ENCODE peak calls at places on chromosomes 16 and 17, in nine cellular contexts. L is RKO; K is stimulated activated CD4-positive, alpha-beta T cell treated with anti-CD3 and anti-CD28 coated beads, Interleukin-15, amount 100 ng/mL, for 1 hour; A is aorta; Q is activated CD8-positive, alpha-beta T cell treated with anti-CD3 and anti-CD28 coated beads for 36 hours; I is fibroblast of pulmonary artery; D is stomach; W is PC-9; V is substantia nigra. N is an unnamed sample.

GRCh38 chr17:80053102-80053501 is 16.7 kb downstream of the CCDC40 start:
- DNase-seq in L (no peak), K (no peak), A (no peak), Q (no peak), I (no peak), D (no peak), W (no peak), V (no peak), N (no peak)

GRCh38 chr17:1792495-1793446 is 30.9 kb downstream of the SERPINF1 start:
- DNase-seq in L (no peak), K (no peak), A (peak; percentile 61), Q (no peak), I (no peak), D (no peak), W (no peak), V (no peak), N (no peak)

GRCh38 chr17:5122586-5123342 is 6.9 kb downstream of the USP6 start:
- DNase-seq in L (no peak), K (no peak), A (peak; percentile 79), Q (peak; percentile 25), I (peak; percentile 4), D (peak; percentile 24), W (no peak), V (no peak), N (peak; percentile 57)

GRCh38 chr17:43524945-43525575 is 21.1 kb downstream of the ETV4 start:
- DNase-seq in L (no peak), K (no peak), A (peak; percentile 23), Q (no peak), I (peak; percentile 47), D (no peak), W (no peak), V (no peak), N (no peak)

GRCh38 chr16:31052131-31052530 is 18.8 kb downstream of the STX4 start:
- DNase-seq in L (peak; percentile 96), K (no peak), A (no peak), Q (peak; percentile 33), I (peak; percentile 79), D (no peak), W (peak; percentile 93), V (no peak), N (no peak)

GRCh38 chr17:78133971-78134898 is 3.7 kb downstream of the TMC8 start:
- DNase-seq in L (peak; percentile 37), K (peak; percentile 67), A (peak; percentile 76), Q (peak; percentile 88), I (peak; percentile 36), D (peak; percentile 76), W (no peak), V (no peak), N (no peak)

GRCh38 chr16:21634216-21634615 is 18.2 kb downstream of the IGSF6 start:
- DNase-seq in L (no peak), K (no peak), A (no peak), Q (peak; percentile 36), I (no peak), D (no peak), W (peak; percentile 82), V (no peak), N (no peak)

GRCh38 chr16:29811896-29812665 is at the start of gene PRRT2:
- DNase-seq in L (peak; percentile 37), K (no peak), A (peak; percentile 89), Q (peak; percentile 66), I (peak; percentile 48), D (no peak), W (no peak), V (peak; percentile 44), N (peak; percentile 89)

GRCh38 chr17:43126911-43127290 is 1.7 kb upstream of the BRCA1 start:
- DNase-seq in L (no peak), K (no peak), A (no peak), Q (no peak), I (no peak), D (no peak), W (no peak), V (no peak), N (no peak)

GRCh38 chr17:34981538-34982241 is 1.4 kb downstream of the LIG3 start:
- DNase-seq in L (peak; percentile 86), K (no peak), A (no peak), Q (no peak), I (peak; percentile 23), D (no peak), W (no peak), V (no peak), N (no peak)

GRCh38 chr17:45940293-45940692 is 45.9 kb downstream of the MAPT start:
- DNase-seq in L (no peak), K (no peak), A (no peak), Q (no peak), I (no peak), D (no peak), W (no peak), V (no peak), N (no peak)

GRCh38 chr17:76252040-76252954 is 12.0 kb upstream of the RNF157 start:
- DNase-seq in L (no peak), K (no peak), A (peak; percentile 81), Q (peak; percentile 51), I (peak; percentile 64), D (peak; percentile 65), W (peak; percentile 99), V (no peak), N (no peak)

GRCh38 chr16:15055141-15056053 is 477 bp downstream of the NTAN1 start:
- DNase-seq in L (peak; percentile 46), K (no peak), A (peak; percentile 87), Q (peak; percentile 79), I (peak; percentile 39), D (no peak), W (no peak), V (peak; percentile 47), N (no peak)

GRCh38 chr16:52068447-52069074 is 478.4 kb downstream of the TOX3 start:
- DNase-seq in L (peak; percentile 42), K (no peak), A (no peak), Q (no peak), I (peak; percentile 25), D (peak; percentile 35), W (no peak), V (no peak), N (no peak)

GRCh38 chr17:40374965-40375498 is 10.5 kb upstream of the GJD3 start:
- DNase-seq in L (no peak), K (no peak), A (no peak), Q (no peak), I (no peak), D (no peak), W (no peak), V (no peak), N (no peak)

GRCh38 chr17:6366144-6366755 is 68.7 kb downstream of the AIPL1 start:
- DNase-seq in L (peak; percentile 10), K (no peak), A (no peak), Q (no peak), I (no peak), D (no peak), W (peak; percentile 37), V (no peak), N (no peak)

N was measured in ovary.